ENCODE peak calls at places on chromosomes 12 and 14, in six cellular contexts. One of them, this sample, is unnamed.

GRCh38 chr14:24851837-24852236 is 198.1 kb downstream of the STXBP6 start:
- DNase-seq in A549: no peak
- DNase-seq in fibroblast of lung: peak; percentile 37
- DNase-seq in IMR-90: peak; percentile 51
- DNase-seq in PC-9: no peak
- DNase-seq in astrocyte: no peak
- DNase-seq in this sample: no peak

GRCh38 chr12:30794591-30795409 is 40.0 kb upstream of the CAPRIN2 start:
- DNase-seq in A549: peak; percentile 92
- DNase-seq in fibroblast of lung: peak; percentile 98
- DNase-seq in IMR-90: peak; percentile 85
- DNase-seq in PC-9: peak; percentile 77
- DNase-seq in astrocyte: peak; percentile 96
- DNase-seq in this sample: no peak

GRCh38 chr14:67240168-67240932 is 885 bp upstream of the PALS1 start:
- DNase-seq in A549: peak; percentile 68
- DNase-seq in fibroblast of lung: no peak
- DNase-seq in IMR-90: peak; percentile 11
- DNase-seq in PC-9: peak; percentile 73
- DNase-seq in astrocyte: no peak
- DNase-seq in this sample: peak; percentile 62

GRCh38 chr12:1912580-1913376 is 5.7 kb downstream of the CACNA2D4 start:
- DNase-seq in A549: no peak
- DNase-seq in fibroblast of lung: no peak
- DNase-seq in IMR-90: no peak
- DNase-seq in PC-9: peak; percentile 62
- DNase-seq in astrocyte: no peak
- DNase-seq in this sample: peak; percentile 1

GRCh38 chr14:94021416-94022157 is 4.6 kb upstream of the OTUB2 start:
- DNase-seq in A549: no peak
- DNase-seq in fibroblast of lung: peak; percentile 23
- DNase-seq in IMR-90: no peak
- DNase-seq in PC-9: no peak
- DNase-seq in astrocyte: peak; percentile 14
- DNase-seq in this sample: no peak

GRCh38 chr12:47717443-47718193 is 7.7 kb downstream of the ENDOU start:
- DNase-seq in A549: peak; percentile 83
- DNase-seq in fibroblast of lung: peak; percentile 62
- DNase-seq in IMR-90: peak; percentile 85
- DNase-seq in PC-9: peak; percentile 79
- DNase-seq in astrocyte: peak; percentile 43
- DNase-seq in this sample: peak; percentile 38

GRCh38 chr14:95315156-95315555 is 4.6 kb downstream of the CLMN start:
- DNase-seq in A549: no peak
- DNase-seq in fibroblast of lung: no peak
- DNase-seq in IMR-90: no peak
- DNase-seq in PC-9: no peak
- DNase-seq in astrocyte: no peak
- DNase-seq in this sample: no peak

GRCh38 chr12:62934799-62935674 is at the start of gene PPM1H:
- DNase-seq in A549: peak; percentile 86
- DNase-seq in fibroblast of lung: no peak
- DNase-seq in IMR-90: peak; percentile 11
- DNase-seq in PC-9: peak; percentile 89
- DNase-seq in astrocyte: peak; percentile 12
- DNase-seq in this sample: peak; percentile 72

GRCh38 chr14:61927521-61927920 is 165.3 kb downstream of the SNAPC1 start:
- DNase-seq in A549: peak; percentile 4
- DNase-seq in fibroblast of lung: peak; percentile 87
- DNase-seq in IMR-90: peak; percentile 81
- DNase-seq in PC-9: peak; percentile 55
- DNase-seq in astrocyte: peak; percentile 84
- DNase-seq in this sample: no peak

GRCh38 chr14:27384124-27384523 is 786.3 kb upstream of the NOVA1 start:
- DNase-seq in A549: no peak
- DNase-seq in fibroblast of lung: no peak
- DNase-seq in IMR-90: no peak
- DNase-seq in PC-9: no peak
- DNase-seq in astrocyte: no peak
- DNase-seq in this sample: no peak

GRCh38 chr14:48027115-48027514 is 351.7 kb upstream of the MDGA2 start:
- DNase-seq in A549: no peak
- DNase-seq in fibroblast of lung: no peak
- DNase-seq in IMR-90: no peak
- DNase-seq in PC-9: no peak
- DNase-seq in astrocyte: no peak
- DNase-seq in this sample: no peak

GRCh38 chr12:89662623-89663022 is 46.0 kb downstream of the ATP2B1 start:
- DNase-seq in A549: no peak
- DNase-seq in fibroblast of lung: no peak
- DNase-seq in IMR-90: no peak
- DNase-seq in PC-9: no peak
- DNase-seq in astrocyte: no peak
- DNase-seq in this sample: no peak

GRCh38 chr14:26380616-26381015 is 217.2 kb downstream of the NOVA1 start:
- DNase-seq in A549: no peak
- DNase-seq in fibroblast of lung: no peak
- DNase-seq in IMR-90: no peak
- DNase-seq in PC-9: no peak
- DNase-seq in astrocyte: no peak
- DNase-seq in this sample: no peak

GRCh38 chr12:46523863-46524770 is 151.5 kb upstream of the SLC38A2 start:
- DNase-seq in A549: peak; percentile 96
- DNase-seq in fibroblast of lung: peak; percentile 99
- DNase-seq in IMR-90: peak; percentile 100
- DNase-seq in PC-9: peak; percentile 25
- DNase-seq in astrocyte: peak; percentile 99
- DNase-seq in this sample: peak; percentile 77

GRCh38 chr12:18165422-18165871 is 75.5 kb upstream of the RERGL start:
- DNase-seq in A549: no peak
- DNase-seq in fibroblast of lung: peak; percentile 63
- DNase-seq in IMR-90: peak; percentile 20
- DNase-seq in PC-9: no peak
- DNase-seq in astrocyte: peak; percentile 42
- DNase-seq in this sample: no peak

GRCh38 chr12:51863921-51864700 is 15.6 kb upstream of the FIGNL2 start:
- DNase-seq in A549: no peak
- DNase-seq in fibroblast of lung: peak; percentile 64
- DNase-seq in IMR-90: no peak
- DNase-seq in PC-9: no peak
- DNase-seq in astrocyte: peak; percentile 27
- DNase-seq in this sample: no peak

GRCh38 chr12:80241576-80242273 is 142.4 kb downstream of the OTOGL start:
- DNase-seq in A549: no peak
- DNase-seq in fibroblast of lung: peak; percentile 88
- DNase-seq in IMR-90: peak; percentile 43
- DNase-seq in PC-9: peak; percentile 49
- DNase-seq in astrocyte: peak; percentile 84
- DNase-seq in this sample: no peak

GRCh38 chr14:96584199-96584906 is 82.2 kb downstream of the PAPOLA start:
- DNase-seq in A549: peak; percentile 62
- DNase-seq in fibroblast of lung: peak; percentile 35
- DNase-seq in IMR-90: no peak
- DNase-seq in PC-9: peak; percentile 29
- DNase-seq in astrocyte: no peak
- DNase-seq in this sample: no peak

GRCh38 chr12:81896771-81897170 is 137.6 kb upstream of the PPFIA2 start:
- DNase-seq in A549: no peak
- DNase-seq in fibroblast of lung: peak; percentile 14
- DNase-seq in IMR-90: no peak
- DNase-seq in PC-9: no peak
- DNase-seq in astrocyte: peak; percentile 4
- DNase-seq in this sample: peak; percentile 29

GRCh38 chr12:61538951-61539350 is 721.3 kb upstream of the USP15 start:
- DNase-seq in A549: peak; percentile 10
- DNase-seq in fibroblast of lung: no peak
- DNase-seq in IMR-90: no peak
- DNase-seq in PC-9: no peak
- DNase-seq in astrocyte: no peak
- DNase-seq in this sample: no peak

GRCh38 chr14:73695082-73695481 is 19.1 kb downstream of the PNMA1 start:
- DNase-seq in A549: no peak
- DNase-seq in fibroblast of lung: no peak
- DNase-seq in IMR-90: no peak
- DNase-seq in PC-9: no peak
- DNase-seq in astrocyte: no peak
- DNase-seq in this sample: no peak

GRCh38 chr14:96917442-96917963 is 120.3 kb downstream of the VRK1 start:
- DNase-seq in A549: no peak
- DNase-seq in fibroblast of lung: no peak
- DNase-seq in IMR-90: no peak
- DNase-seq in PC-9: no peak
- DNase-seq in astrocyte: no peak
- DNase-seq in this sample: no peak

GRCh38 chr14:61860294-61860918 is 98.2 kb downstream of the SNAPC1 start:
- DNase-seq in A549: peak; percentile 50
- DNase-seq in fibroblast of lung: peak; percentile 24
- DNase-seq in IMR-90: peak; percentile 42
- DNase-seq in PC-9: peak; percentile 54
- DNase-seq in astrocyte: peak; percentile 14
- DNase-seq in this sample: peak; percentile 65

GRCh38 chr12:93376436-93377251 is 1.1 kb upstream of the NUDT4 start:
- DNase-seq in A549: peak; percentile 28
- DNase-seq in fibroblast of lung: peak; percentile 16
- DNase-seq in IMR-90: peak; percentile 60
- DNase-seq in PC-9: peak; percentile 37
- DNase-seq in astrocyte: no peak
- DNase-seq in this sample: no peak

GRCh38 chr12:125079943-125080645 is 14.9 kb downstream of the AACS start:
- DNase-seq in A549: no peak
- DNase-seq in fibroblast of lung: no peak
- DNase-seq in IMR-90: no peak
- DNase-seq in PC-9: peak; percentile 71
- DNase-seq in astrocyte: no peak
- DNase-seq in this sample: no peak

GRCh38 chr12:1173806-1174617 is 183.0 kb downstream of the ERC1 start:
- DNase-seq in A549: no peak
- DNase-seq in fibroblast of lung: no peak
- DNase-seq in IMR-90: no peak
- DNase-seq in PC-9: no peak
- DNase-seq in astrocyte: no peak
- DNase-seq in this sample: no peak

GRCh38 chr12:47231456-47231855 is 151.7 kb upstream of the AMIGO2 start:
- DNase-seq in A549: no peak
- DNase-seq in fibroblast of lung: no peak
- DNase-seq in IMR-90: peak; percentile 12
- DNase-seq in PC-9: no peak
- DNase-seq in astrocyte: peak; percentile 6
- DNase-seq in this sample: no peak

GRCh38 chr12:44286336-44286735 is 450.5 kb downstream of the TMEM117 start:
- DNase-seq in A549: no peak
- DNase-seq in fibroblast of lung: peak; percentile 71
- DNase-seq in IMR-90: peak; percentile 35
- DNase-seq in PC-9: no peak
- DNase-seq in astrocyte: peak; percentile 61
- DNase-seq in this sample: no peak

GRCh38 chr12:31899136-31899535 is 60.1 kb upstream of the RESF1 start:
- DNase-seq in A549: no peak
- DNase-seq in fibroblast of lung: no peak
- DNase-seq in IMR-90: no peak
- DNase-seq in PC-9: no peak
- DNase-seq in astrocyte: no peak
- DNase-seq in this sample: no peak

GRCh38 chr14:54148251-54148650 is 191.6 kb upstream of the BMP4 start:
- DNase-seq in A549: no peak
- DNase-seq in fibroblast of lung: peak; percentile 63
- DNase-seq in IMR-90: no peak
- DNase-seq in PC-9: no peak
- DNase-seq in astrocyte: peak; percentile 64
- DNase-seq in this sample: no peak
- H3K4me2 ChIP-seq in A549: no peak overlapping the region
- H3K4me2 ChIP-seq in fibroblast of lung: no peak overlapping the region
- H3K4me2 ChIP-seq in IMR-90: no peak overlapping the region
- H3K4me2 ChIP-seq in PC-9: no peak overlapping the region
- H3K4me2 ChIP-seq in astrocyte: no peak overlapping the region
- H3K4me2 ChIP-seq in this sample: no peak overlapping the region

GRCh38 chr12:26277511-26278246 is 82.3 kb downstream of the SSPN start:
- DNase-seq in A549: no peak
- DNase-seq in fibroblast of lung: peak; percentile 83
- DNase-seq in IMR-90: no peak
- DNase-seq in PC-9: no peak
- DNase-seq in astrocyte: peak; percentile 81
- DNase-seq in this sample: no peak
- H3K4me2 ChIP-seq in A549: no peak overlapping the region
- H3K4me2 ChIP-seq in fibroblast of lung: no peak overlapping the region
- H3K4me2 ChIP-seq in IMR-90: no peak overlapping the region
- H3K4me2 ChIP-seq in PC-9: no peak overlapping the region
- H3K4me2 ChIP-seq in astrocyte: no peak overlapping the region
- H3K4me2 ChIP-seq in this sample: no peak overlapping the region

DNA sequence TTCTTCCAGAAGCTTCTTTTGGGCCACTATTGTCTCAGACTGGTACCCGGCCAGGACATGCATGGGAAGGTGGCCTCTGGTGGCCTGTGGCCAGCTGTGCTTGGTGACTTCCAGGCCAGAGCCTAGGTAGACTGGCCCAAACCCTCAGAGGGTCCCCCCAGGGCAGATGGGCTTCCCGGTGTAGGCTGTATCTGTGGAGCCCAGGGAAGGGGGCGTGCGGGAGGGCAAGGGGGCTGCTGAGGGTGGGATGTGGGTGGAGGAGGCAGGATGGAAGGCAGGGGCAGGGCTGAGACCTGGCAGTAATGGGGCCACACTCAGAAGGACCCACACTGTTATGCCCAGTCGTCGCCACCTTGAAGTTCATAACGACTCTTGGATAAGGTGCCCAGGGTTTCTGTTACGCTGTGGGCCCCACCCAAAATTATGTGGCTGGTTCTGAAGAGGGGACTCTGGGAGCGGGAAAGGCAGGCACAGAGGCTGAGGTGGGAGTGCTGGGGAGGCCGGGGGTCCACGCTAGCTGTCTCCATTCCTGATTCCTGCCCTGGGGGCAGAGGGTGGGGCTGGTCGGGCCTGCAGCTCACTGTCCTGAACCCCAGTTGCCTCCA is 52.1 kb downstream of the KIF26A start:
- DNase-seq in A549: no peak
- DNase-seq in fibroblast of lung: no peak
- DNase-seq in IMR-90: no peak
- DNase-seq in PC-9: no peak
- DNase-seq in astrocyte: no peak
- DNase-seq in this sample: no peak
- H3K4me2 ChIP-seq in A549: no peak overlapping the region
- H3K4me2 ChIP-seq in fibroblast of lung: no peak overlapping the region
- H3K4me2 ChIP-seq in IMR-90: no peak overlapping the region
- H3K4me2 ChIP-seq in PC-9: no peak overlapping the region
- H3K4me2 ChIP-seq in astrocyte: no peak overlapping the region
- H3K4me2 ChIP-seq in this sample: no peak overlapping the region

DNA sequence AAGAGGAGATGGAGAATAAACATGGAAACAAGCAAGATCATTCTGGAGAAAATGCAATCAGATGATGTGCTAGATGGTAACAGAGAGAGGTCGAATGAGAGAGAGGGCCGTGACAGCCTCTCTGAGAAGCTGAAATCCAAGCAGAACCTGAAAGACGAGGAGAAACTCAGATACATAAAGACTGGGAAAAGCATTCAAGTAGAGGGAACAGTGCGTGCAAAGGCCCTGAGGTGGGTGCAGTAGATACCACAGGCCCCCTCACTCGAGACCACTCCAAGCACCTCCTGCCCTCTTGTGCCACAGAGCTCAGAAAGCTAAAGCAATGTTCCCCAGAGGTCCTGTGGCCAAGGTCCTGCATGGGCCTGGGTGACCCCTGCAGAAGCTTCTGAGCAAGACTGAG is 54.8 kb upstream of the DLK1 start:
- DNase-seq in A549: no peak
- DNase-seq in fibroblast of lung: no peak
- DNase-seq in IMR-90: no peak
- DNase-seq in PC-9: no peak
- DNase-seq in astrocyte: no peak
- DNase-seq in this sample: no peak
- H3K4me2 ChIP-seq in A549: no peak overlapping the region
- H3K4me2 ChIP-seq in fibroblast of lung: no peak overlapping the region
- H3K4me2 ChIP-seq in IMR-90: no peak overlapping the region
- H3K4me2 ChIP-seq in PC-9: no peak overlapping the region
- H3K4me2 ChIP-seq in astrocyte: no peak overlapping the region
- H3K4me2 ChIP-seq in this sample: no peak overlapping the region